ENCODE peak calls at places on chromosomes 12 and 14, in seven cellular contexts. D, I, A, X, O, E and R are unnamed samples.

GRCh38 chr14:34711169-34711568 is 3.2 kb downstream of the CFL2 start:
- DNase-seq in D (peak; percentile 47), I (peak; percentile 91), A (no peak), X (no peak), O (no peak), E (no peak), R (peak; percentile 91)

GRCh38 chr12:75707983-75708382 is 196.6 kb upstream of the KRR1 start:
- DNase-seq in D (no peak), I (no peak), A (no peak), X (no peak), O (no peak), E (no peak), R (no peak)

GRCh38 chr12:96513166-96513565 is 23.8 kb downstream of the CFAP54 start:
- DNase-seq in D (no peak), I (no peak), A (no peak), X (no peak), O (no peak), E (no peak), R (no peak)

GRCh38 chr12:23834076-23834475 is 115.4 kb downstream of the SOX5 start:
- DNase-seq in D (no peak), I (no peak), A (no peak), X (no peak), O (no peak), E (no peak), R (peak; percentile 6)

GRCh38 chr14:30957813-30958370 is 67.6 kb upstream of the AP4S1 start:
- DNase-seq in D (no peak), I (no peak), A (no peak), X (no peak), O (no peak), E (peak; percentile 38), R (no peak)

GRCh38 chr12:128079476-128079875 is 187.5 kb upstream of the TMEM132C start:
- DNase-seq in D (no peak), I (no peak), A (no peak), X (no peak), O (no peak), E (no peak), R (no peak)

GRCh38 chr12:98317939-98318899 is 197.2 kb upstream of the TMPO start:
- DNase-seq in D (no peak), I (no peak), A (no peak), X (no peak), O (no peak), E (no peak), R (no peak)

GRCh38 chr12:52285851-52286530 is 5.3 kb downstream of the KRT81 start:
- DNase-seq in D (no peak), I (no peak), A (no peak), X (no peak), O (no peak), E (no peak), R (no peak)

GRCh38 chr12:122807651-122808050 is 27.6 kb upstream of the HIP1R start:
- DNase-seq in D (no peak), I (no peak), A (no peak), X (no peak), O (no peak), E (no peak), R (no peak)

DNA sequence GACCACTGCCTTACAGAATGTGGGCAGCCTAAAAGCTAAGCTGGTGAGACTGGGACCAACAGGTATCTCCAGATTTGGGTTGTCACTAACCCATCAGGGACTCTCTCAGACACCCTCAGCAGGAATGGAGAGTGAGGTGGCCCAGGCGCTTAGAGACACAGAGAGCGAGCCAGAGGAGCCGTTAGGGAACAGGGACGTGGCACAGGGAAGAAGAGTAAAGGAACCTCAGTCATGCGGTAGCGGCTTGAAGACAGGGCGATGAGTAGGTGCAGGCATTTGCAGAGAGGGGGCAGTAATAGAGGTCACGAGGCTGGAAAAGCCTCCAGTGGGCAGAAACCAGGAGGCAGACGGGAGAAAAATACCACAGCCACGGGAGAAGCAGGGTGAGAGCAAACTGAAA is 158.0 kb upstream of the CCND2 start:
- DNase-seq in D (no peak), I (no peak), A (no peak), X (peak; percentile 28), O (no peak), E (no peak), R (no peak)
- TF ChIP-seq CTCF in D (no peak), I (no peak), A (no peak), X (peak; percentile 41), O (no peak), E (no peak), R (no peak)

DNA sequence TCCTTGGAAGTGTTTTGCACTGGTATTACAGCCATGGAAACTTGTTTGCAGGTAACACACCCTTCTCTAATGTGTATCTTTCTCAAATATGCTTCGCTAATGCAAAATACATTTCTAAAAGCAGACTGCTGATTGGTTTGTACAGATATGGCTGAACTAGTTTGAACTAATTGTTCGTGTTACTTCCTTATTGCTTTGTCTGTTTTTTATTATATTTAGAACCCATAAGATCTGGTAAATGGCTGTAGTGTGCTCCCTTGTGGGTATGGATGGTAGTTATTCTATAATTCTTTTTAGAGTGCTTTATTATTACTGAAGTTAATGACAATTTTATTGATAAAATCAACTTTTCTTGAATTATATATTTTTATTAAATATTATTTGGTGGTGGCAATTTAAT is 53.0 kb downstream of the ATF7IP start:
- DNase-seq in D (no peak), I (no peak), A (no peak), X (no peak), O (no peak), E (no peak), R (peak; percentile 29)
- TF ChIP-seq CTCF in D (no peak), I (no peak), A (peak; percentile 36), X (peak; percentile 39), O (peak; percentile 81), E (peak; percentile 47), R (peak; percentile 19)

GRCh38 chr12:53478865-53479264 is 20.4 kb downstream of the MAP3K12 start:
- DNase-seq in D (no peak), I (no peak), A (no peak), X (no peak), O (no peak), E (no peak), R (no peak)

GRCh38 chr12:53474819-53475218 is 22.9 kb downstream of the PCBP2 start:
- DNase-seq in D (no peak), I (no peak), A (no peak), X (no peak), O (peak; percentile 71), E (no peak), R (no peak)

GRCh38 chr12:53479314-53479713 is 19.9 kb downstream of the MAP3K12 start:
- DNase-seq in D (no peak), I (no peak), A (no peak), X (no peak), O (no peak), E (no peak), R (no peak)

GRCh38 chr12:53474077-53474476 is 22.2 kb downstream of the PCBP2 start:
- DNase-seq in D (no peak), I (no peak), A (no peak), X (no peak), O (no peak), E (no peak), R (no peak)

GRCh38 chr12:53476769-53477209 is 22.5 kb downstream of the MAP3K12 start:
- DNase-seq in D (no peak), I (no peak), A (no peak), X (peak; percentile 46), O (no peak), E (no peak), R (no peak)
- TF ChIP-seq CTCF in D (no peak), I (peak; percentile 35), A (peak; percentile 41), X (peak; percentile 54), O (peak; percentile 73), E (peak; percentile 52), R (no peak)

GRCh38 chr12:131983026-131983425 is 33.3 kb downstream of the EP400 start:
- DNase-seq in D (no peak), I (no peak), A (no peak), X (no peak), O (no peak), E (no peak), R (no peak)

GRCh38 chr12:131979606-131980005 is 29.9 kb downstream of the EP400 start:
- DNase-seq in D (no peak), I (no peak), A (no peak), X (no peak), O (no peak), E (no peak), R (no peak)

GRCh38 chr12:131981388-131981787 is 31.6 kb downstream of the EP400 start:
- DNase-seq in D (no peak), I (no peak), A (no peak), X (no peak), O (no peak), E (no peak), R (no peak)

GRCh38 chr12:131982041-131982440 is 32.3 kb downstream of the EP400 start:
- DNase-seq in D (no peak), I (no peak), A (no peak), X (no peak), O (no peak), E (no peak), R (no peak)

GRCh38 chr12:131980263-131980662 is 30.5 kb downstream of the EP400 start:
- DNase-seq in D (no peak), I (no peak), A (no peak), X (no peak), O (no peak), E (no peak), R (no peak)
- TF ChIP-seq CTCF in D (peak; percentile 4), I (peak; percentile 20), A (no peak), X (no peak), O (peak; percentile 60), E (peak; percentile 40), R (no peak)

GRCh38 chr12:104976703-104977102 is 9.4 kb upstream of the NOPCHAP1 start:
- DNase-seq in D (no peak), I (no peak), A (no peak), X (no peak), O (no peak), E (no peak), R (no peak)
- TF ChIP-seq CTCF in D (no peak), I (no peak), A (no peak), X (peak; percentile 7), O (no peak), E (no peak), R (no peak)

GRCh38 chr12:15011162-15011561 is 38.3 kb downstream of the PDE6H start:
- DNase-seq in D (no peak), I (no peak), A (no peak), X (no peak), O (no peak), E (no peak), R (no peak)
- TF ChIP-seq CTCF in D (peak; percentile 10), I (peak; percentile 14), A (no peak), X (peak; percentile 33), O (peak; percentile 57), E (peak; percentile 56), R (no peak)

GRCh38 chr14:69259531-69260245 is at the start of gene GALNT16:
- DNase-seq in D (peak; percentile 39), I (no peak), A (peak; percentile 84), X (peak; percentile 86), O (no peak), E (no peak), R (peak; percentile 14)
- TF ChIP-seq CTCF in D (no peak), I (peak; percentile 15), A (peak; percentile 70), X (peak; percentile 58), O (peak; percentile 75), E (peak; percentile 31), R (peak; percentile 3)

DNA sequence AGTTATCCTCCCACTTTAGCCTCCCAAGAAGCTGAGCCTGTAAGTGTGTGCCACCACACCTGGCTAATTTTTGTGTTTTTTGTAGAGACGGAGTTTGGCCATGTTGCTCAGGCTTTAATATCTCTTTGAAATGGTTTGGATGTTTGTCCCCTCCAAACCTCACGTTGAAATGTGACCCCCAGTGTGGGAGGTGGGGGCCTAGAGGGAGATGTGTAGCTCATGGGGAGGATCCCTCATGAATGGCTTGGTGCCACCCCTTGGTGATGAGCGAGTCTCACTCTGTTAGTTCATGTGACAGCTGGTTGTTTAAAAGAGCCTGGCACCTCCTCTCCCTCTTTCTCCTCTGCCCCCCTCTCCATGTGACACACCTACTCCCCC is 23.6 kb upstream of the TTC7B start:
- DNase-seq in D (no peak), I (no peak), A (no peak), X (no peak), O (no peak), E (no peak), R (no peak)
- TF ChIP-seq CTCF in D (no peak), I (no peak), A (no peak), X (no peak), O (no peak), E (no peak), R (no peak)